ENCODE peak calls at places on chromosomes 5 and 9, in seven cellular contexts. One of them, this sample, is unnamed.

GRCh38 chr5:179023528-179024189 is at the start of gene ZNF879:
- DNase-seq in breast epithelium: peak
- DNase-seq in spleen: peak
- DNase-seq in sigmoid colon: peak
- DNase-seq in stomach: peak
- DNase-seq in endothelial cell of umbilical vein: peak
- DNase-seq in HepG2: peak
- DNase-seq in this sample: peak

GRCh38 chr5:69491027-69491426 is 1.6 kb upstream of the OCLN start:
- DNase-seq in breast epithelium: no peak
- DNase-seq in spleen: no peak
- DNase-seq in sigmoid colon: no peak
- DNase-seq in stomach: no peak
- DNase-seq in endothelial cell of umbilical vein: no peak
- DNase-seq in HepG2: no peak
- DNase-seq in this sample: no peak

GRCh38 chr5:153784277-153784676 is 254.4 kb downstream of the FAM114A2 start:
- DNase-seq in breast epithelium: no peak
- DNase-seq in spleen: no peak
- DNase-seq in sigmoid colon: no peak
- DNase-seq in stomach: no peak
- DNase-seq in endothelial cell of umbilical vein: no peak
- DNase-seq in HepG2: no peak
- DNase-seq in this sample: no peak

GRCh38 chr9:92618633-92619225 is 51.2 kb downstream of the IPPK start:
- DNase-seq in breast epithelium: no peak
- DNase-seq in spleen: no peak
- DNase-seq in sigmoid colon: peak
- DNase-seq in stomach: peak
- DNase-seq in endothelial cell of umbilical vein: no peak
- DNase-seq in HepG2: peak
- DNase-seq in this sample: no peak

GRCh38 chr9:89218040-89218928 is 39.7 kb upstream of the SHC3 start:
- DNase-seq in breast epithelium: no peak
- DNase-seq in spleen: no peak
- DNase-seq in sigmoid colon: no peak
- DNase-seq in stomach: no peak
- DNase-seq in endothelial cell of umbilical vein: no peak
- DNase-seq in HepG2: no peak
- DNase-seq in this sample: no peak

GRCh38 chr9:36006541-36006940 is 30.2 kb upstream of the RECK start:
- DNase-seq in breast epithelium: no peak
- DNase-seq in spleen: no peak
- DNase-seq in sigmoid colon: no peak
- DNase-seq in stomach: no peak
- DNase-seq in endothelial cell of umbilical vein: no peak
- DNase-seq in HepG2: peak
- DNase-seq in this sample: no peak

GRCh38 chr5:131538177-131538593 is 96.8 kb downstream of the RAPGEF6 start:
- DNase-seq in breast epithelium: no peak
- DNase-seq in spleen: no peak
- DNase-seq in sigmoid colon: no peak
- DNase-seq in stomach: no peak
- DNase-seq in endothelial cell of umbilical vein: no peak
- DNase-seq in HepG2: peak
- DNase-seq in this sample: no peak

GRCh38 chr5:17248999-17249634 is 31.7 kb downstream of the BASP1 start:
- DNase-seq in breast epithelium: no peak
- DNase-seq in spleen: no peak
- DNase-seq in sigmoid colon: no peak
- DNase-seq in stomach: no peak
- DNase-seq in endothelial cell of umbilical vein: peak
- DNase-seq in HepG2: no peak
- DNase-seq in this sample: no peak

GRCh38 chr9:124130277-124131075 is 118.9 kb downstream of the LHX2 start:
- DNase-seq in breast epithelium: no peak
- DNase-seq in spleen: no peak
- DNase-seq in sigmoid colon: no peak
- DNase-seq in stomach: no peak
- DNase-seq in endothelial cell of umbilical vein: peak
- DNase-seq in HepG2: no peak
- DNase-seq in this sample: no peak

GRCh38 chr5:33854733-33855151 is 37.0 kb downstream of the ADAMTS12 start:
- DNase-seq in breast epithelium: no peak
- DNase-seq in spleen: no peak
- DNase-seq in sigmoid colon: no peak
- DNase-seq in stomach: no peak
- DNase-seq in endothelial cell of umbilical vein: peak
- DNase-seq in HepG2: peak
- DNase-seq in this sample: no peak

GRCh38 chr5:107719207-107719606 is 48.5 kb upstream of the EFNA5 start:
- DNase-seq in breast epithelium: no peak
- DNase-seq in spleen: no peak
- DNase-seq in sigmoid colon: no peak
- DNase-seq in stomach: no peak
- DNase-seq in endothelial cell of umbilical vein: no peak
- DNase-seq in HepG2: no peak
- DNase-seq in this sample: no peak

GRCh38 chr5:143679777-143680176 is 132.2 kb upstream of the HMHB1 start:
- DNase-seq in breast epithelium: no peak
- DNase-seq in spleen: no peak
- DNase-seq in sigmoid colon: no peak
- DNase-seq in stomach: no peak
- DNase-seq in endothelial cell of umbilical vein: no peak
- DNase-seq in HepG2: peak
- DNase-seq in this sample: no peak

GRCh38 chr5:110072646-110073045 is 382.9 kb downstream of the MAN2A1 start:
- DNase-seq in breast epithelium: no peak
- DNase-seq in spleen: no peak
- DNase-seq in sigmoid colon: no peak
- DNase-seq in stomach: no peak
- DNase-seq in endothelial cell of umbilical vein: no peak
- DNase-seq in HepG2: no peak
- DNase-seq in this sample: no peak

GRCh38 chr5:163789870-163790269 is 284.5 kb downstream of the MAT2B start:
- DNase-seq in breast epithelium: no peak
- DNase-seq in spleen: no peak
- DNase-seq in sigmoid colon: no peak
- DNase-seq in stomach: no peak
- DNase-seq in endothelial cell of umbilical vein: no peak
- DNase-seq in HepG2: no peak
- DNase-seq in this sample: no peak

GRCh38 chr9:136281421-136282271 is 22.2 kb downstream of the CCDC187 start:
- DNase-seq in breast epithelium: no peak
- DNase-seq in spleen: no peak
- DNase-seq in sigmoid colon: no peak
- DNase-seq in stomach: no peak
- DNase-seq in endothelial cell of umbilical vein: no peak
- DNase-seq in HepG2: no peak
- DNase-seq in this sample: no peak

GRCh38 chr9:136284951-136285350 is 18.9 kb downstream of the CCDC187 start:
- DNase-seq in breast epithelium: no peak
- DNase-seq in spleen: no peak
- DNase-seq in sigmoid colon: no peak
- DNase-seq in stomach: no peak
- DNase-seq in endothelial cell of umbilical vein: no peak
- DNase-seq in HepG2: no peak
- DNase-seq in this sample: no peak

GRCh38 chr9:136282272-136282861 is 21.5 kb downstream of the CCDC187 start:
- DNase-seq in breast epithelium: no peak
- DNase-seq in spleen: no peak
- DNase-seq in sigmoid colon: no peak
- DNase-seq in stomach: no peak
- DNase-seq in endothelial cell of umbilical vein: no peak
- DNase-seq in HepG2: no peak
- DNase-seq in this sample: no peak

GRCh38 chr9:136284311-136284710 is 19.6 kb downstream of the CCDC187 start:
- DNase-seq in breast epithelium: no peak
- DNase-seq in spleen: no peak
- DNase-seq in sigmoid colon: no peak
- DNase-seq in stomach: no peak
- DNase-seq in endothelial cell of umbilical vein: no peak
- DNase-seq in HepG2: no peak
- DNase-seq in this sample: no peak

GRCh38 chr9:136283291-136284235 is 20.3 kb downstream of the CCDC187 start:
- DNase-seq in breast epithelium: peak
- DNase-seq in spleen: peak
- DNase-seq in sigmoid colon: peak
- DNase-seq in stomach: peak
- DNase-seq in endothelial cell of umbilical vein: peak
- DNase-seq in HepG2: peak
- DNase-seq in this sample: peak
- TF ChIP-seq CTCF in breast epithelium: peak
- TF ChIP-seq CTCF in spleen: peak
- TF ChIP-seq CTCF in sigmoid colon: peak
- TF ChIP-seq CTCF in stomach: peak
- TF ChIP-seq CTCF in endothelial cell of umbilical vein: peak
- TF ChIP-seq CTCF in HepG2: peak
- TF ChIP-seq CTCF in this sample: peak

DNA sequence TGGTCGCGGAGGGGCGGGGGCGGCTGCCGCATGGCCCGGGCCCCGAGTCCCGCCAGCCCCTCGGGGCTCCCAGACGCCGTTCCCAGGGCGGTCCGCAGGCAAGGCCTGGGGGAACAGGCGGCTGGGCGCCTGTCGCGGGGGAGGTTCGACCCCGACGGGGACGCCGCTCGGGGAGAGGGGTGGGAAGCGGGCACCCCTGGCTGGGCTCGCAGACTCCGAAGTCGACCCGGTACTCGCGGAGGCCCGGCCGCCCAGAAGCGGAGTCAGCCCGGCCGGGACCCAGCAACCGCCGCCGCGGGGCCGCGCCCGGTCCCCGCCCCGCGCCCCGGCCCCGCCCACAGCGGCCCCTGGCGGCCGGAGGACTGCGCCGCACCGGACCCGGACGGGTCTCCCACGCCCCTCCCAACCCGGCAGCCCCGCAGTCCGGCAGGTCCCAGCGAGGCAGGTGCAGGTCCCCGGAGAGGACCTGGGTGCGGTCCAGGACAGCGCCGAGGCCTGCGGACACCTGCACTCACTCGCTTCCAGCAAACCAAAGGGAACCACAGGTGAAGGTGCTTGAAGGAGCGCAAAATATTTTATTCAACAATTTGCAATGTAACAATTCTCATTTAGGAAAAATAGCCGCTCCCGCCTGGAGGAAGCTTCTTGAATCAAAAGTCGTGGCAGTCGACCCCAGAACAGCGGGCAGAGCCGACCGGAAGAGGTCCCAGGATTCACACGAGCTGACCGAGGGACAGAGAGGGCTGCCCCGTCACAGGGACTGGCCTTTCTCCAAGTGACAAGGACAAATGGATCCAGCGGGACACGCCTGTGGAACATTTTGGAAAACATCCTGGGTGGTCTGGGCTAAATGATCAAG is at the start of gene INPP5E:
- DNase-seq in breast epithelium: peak
- DNase-seq in spleen: peak
- DNase-seq in sigmoid colon: peak
- DNase-seq in stomach: peak
- DNase-seq in endothelial cell of umbilical vein: peak
- DNase-seq in HepG2: peak
- DNase-seq in this sample: peak
- TF ChIP-seq POLR2A in breast epithelium: no peak
- TF ChIP-seq POLR2A in spleen: no peak
- TF ChIP-seq POLR2A in sigmoid colon: no peak
- TF ChIP-seq POLR2A in stomach: no peak
- TF ChIP-seq POLR2A in endothelial cell of umbilical vein: peak
- TF ChIP-seq POLR2A in HepG2: peak
- TF ChIP-seq POLR2A in this sample: no peak

GRCh38 chr5:172745836-172746235 is 25.2 kb downstream of the DUSP1 start:
- DNase-seq in breast epithelium: no peak
- DNase-seq in spleen: no peak
- DNase-seq in sigmoid colon: no peak
- DNase-seq in stomach: no peak
- DNase-seq in endothelial cell of umbilical vein: no peak
- DNase-seq in HepG2: no peak
- DNase-seq in this sample: no peak

GRCh38 chr5:172745406-172745805 is 25.6 kb downstream of the DUSP1 start:
- DNase-seq in breast epithelium: no peak
- DNase-seq in spleen: no peak
- DNase-seq in sigmoid colon: peak
- DNase-seq in stomach: no peak
- DNase-seq in endothelial cell of umbilical vein: no peak
- DNase-seq in HepG2: no peak
- DNase-seq in this sample: no peak

GRCh38 chr5:172748341-172748843 is 22.6 kb downstream of the DUSP1 start:
- DNase-seq in breast epithelium: no peak
- DNase-seq in spleen: peak
- DNase-seq in sigmoid colon: peak
- DNase-seq in stomach: no peak
- DNase-seq in endothelial cell of umbilical vein: peak
- DNase-seq in HepG2: no peak
- DNase-seq in this sample: no peak

GRCh38 chr5:172747471-172747870 is 23.5 kb downstream of the DUSP1 start:
- DNase-seq in breast epithelium: no peak
- DNase-seq in spleen: no peak
- DNase-seq in sigmoid colon: peak
- DNase-seq in stomach: no peak
- DNase-seq in endothelial cell of umbilical vein: no peak
- DNase-seq in HepG2: no peak
- DNase-seq in this sample: no peak

DNA sequence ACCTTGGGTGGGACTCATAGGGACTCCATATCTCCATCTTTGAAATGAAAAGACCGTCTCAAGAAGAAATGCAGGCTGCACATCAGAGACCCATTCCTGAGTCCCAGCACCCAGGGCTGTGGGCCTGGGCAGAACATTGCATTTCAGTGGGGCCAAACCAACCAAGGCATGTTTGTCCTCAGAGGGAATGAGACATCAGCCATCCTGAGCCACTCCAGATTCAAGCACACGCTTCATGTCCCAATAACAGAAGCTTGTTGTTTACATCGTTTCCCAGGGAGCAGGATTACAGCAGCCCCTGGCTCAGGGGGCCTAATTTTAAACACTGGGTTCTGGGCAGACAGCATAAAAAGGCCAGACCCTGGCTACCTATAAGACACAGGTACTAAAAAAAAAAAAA is 24.3 kb downstream of the DUSP1 start:
- DNase-seq in breast epithelium: no peak
- DNase-seq in spleen: no peak
- DNase-seq in sigmoid colon: peak
- DNase-seq in stomach: no peak
- DNase-seq in endothelial cell of umbilical vein: no peak
- DNase-seq in HepG2: no peak
- DNase-seq in this sample: no peak
- TF ChIP-seq POLR2AphosphoS5 in breast epithelium: no peak
- TF ChIP-seq POLR2AphosphoS5 in spleen: no peak
- TF ChIP-seq POLR2AphosphoS5 in sigmoid colon: peak
- TF ChIP-seq POLR2AphosphoS5 in stomach: peak
- TF ChIP-seq POLR2AphosphoS5 in endothelial cell of umbilical vein: no peak
- TF ChIP-seq POLR2AphosphoS5 in HepG2: no peak
- TF ChIP-seq POLR2AphosphoS5 in this sample: no peak

DNA sequence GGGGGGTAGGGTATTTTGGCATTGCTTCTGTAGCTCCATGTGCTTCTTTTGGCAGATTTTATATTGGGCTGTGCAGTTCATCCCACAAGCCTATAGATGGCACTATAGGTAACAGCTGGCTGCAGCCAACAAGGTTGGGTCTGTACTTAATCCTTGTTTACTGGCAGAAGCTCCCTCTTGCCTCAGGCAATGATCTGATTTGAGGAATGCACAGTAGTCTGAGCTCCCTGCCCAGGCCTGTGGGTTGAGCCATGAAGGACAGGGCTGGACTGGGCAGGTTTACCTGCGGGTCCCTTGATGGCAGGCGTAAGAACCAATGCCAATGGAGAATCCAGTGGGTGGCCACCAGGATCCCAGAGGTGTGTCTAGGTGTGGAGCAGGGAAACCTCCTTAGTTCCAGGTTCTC is 11.7 kb upstream of the OR1J2 start:
- DNase-seq in breast epithelium: peak
- DNase-seq in spleen: no peak
- DNase-seq in sigmoid colon: no peak
- DNase-seq in stomach: no peak
- DNase-seq in endothelial cell of umbilical vein: peak
- DNase-seq in HepG2: peak
- DNase-seq in this sample: peak
- TF ChIP-seq CTCF in breast epithelium: no peak
- TF ChIP-seq CTCF in spleen: peak
- TF ChIP-seq CTCF in sigmoid colon: no peak
- TF ChIP-seq CTCF in stomach: peak
- TF ChIP-seq CTCF in endothelial cell of umbilical vein: peak
- TF ChIP-seq CTCF in HepG2: peak
- TF ChIP-seq CTCF in this sample: no peak